ENCODE peak calls at places on chromosomes 5 and 9, in ten cellular contexts. Y is Peyer's patch, Z is upper lobe of left lung, V is prostate gland, D is adrenal gland, G is RWPE1, S is HFFc6, R is spleen, Q is heart left ventricle, L is NB4. P is an unnamed sample.
A peak's percentile ranks its signal among the peaks of the same experiment; 100 is the strongest.

GRCh38 chr9:130627051-130627450 is 37.3 kb upstream of the PRDM12 start:
- DNase-seq in Y (peak; percentile 30), Z (no peak), V (no peak), D (no peak), G (no peak), S (no peak), R (no peak), Q (no peak), L (no peak), P (no peak)

GRCh38 chr9:136153381-136154065 is 34.8 kb upstream of the TMEM250 start:
- DNase-seq in Y (no peak), Z (peak; percentile 65), V (no peak), D (no peak), G (no peak), S (no peak), R (no peak), Q (peak; percentile 10), L (no peak), P (no peak)

GRCh38 chr5:72673623-72674022 is 142.8 kb upstream of the TNPO1 start:
- DNase-seq in Y (no peak), Z (no peak), V (no peak), D (no peak), G (no peak), S (no peak), R (no peak), Q (no peak), L (no peak), P (no peak)

GRCh38 chr9:95043826-95044225 is 273.7 kb downstream of the FANCC start:
- DNase-seq in Y (no peak), Z (no peak), V (no peak), D (no peak), G (no peak), S (no peak), R (no peak), Q (no peak), L (no peak), P (no peak)

GRCh38 chr9:36748322-36748899 is 175.7 kb downstream of the MELK start:
- DNase-seq in Y (no peak), Z (no peak), V (no peak), D (peak; percentile 53), G (peak; percentile 68), S (peak; percentile 37), R (no peak), Q (peak; percentile 46), L (peak; percentile 36), P (no peak)

GRCh38 chr5:133663380-133664054 is 51.2 kb upstream of the FSTL4 start:
- DNase-seq in Y (no peak), Z (no peak), V (no peak), D (no peak), G (no peak), S (no peak), R (no peak), Q (no peak), L (no peak), P (no peak)

GRCh38 chr9:135734616-135735144 is 32.7 kb downstream of the KCNT1 start:
- DNase-seq in Y (no peak), Z (peak; percentile 62), V (no peak), D (no peak), G (no peak), S (no peak), R (no peak), Q (no peak), L (no peak), P (no peak)

GRCh38 chr5:180296778-180297177 is 4.9 kb upstream of the MAPK9 start:
- DNase-seq in Y (no peak), Z (no peak), V (no peak), D (no peak), G (no peak), S (no peak), R (no peak), Q (no peak), L (peak; percentile 21), P (no peak)

DNA sequence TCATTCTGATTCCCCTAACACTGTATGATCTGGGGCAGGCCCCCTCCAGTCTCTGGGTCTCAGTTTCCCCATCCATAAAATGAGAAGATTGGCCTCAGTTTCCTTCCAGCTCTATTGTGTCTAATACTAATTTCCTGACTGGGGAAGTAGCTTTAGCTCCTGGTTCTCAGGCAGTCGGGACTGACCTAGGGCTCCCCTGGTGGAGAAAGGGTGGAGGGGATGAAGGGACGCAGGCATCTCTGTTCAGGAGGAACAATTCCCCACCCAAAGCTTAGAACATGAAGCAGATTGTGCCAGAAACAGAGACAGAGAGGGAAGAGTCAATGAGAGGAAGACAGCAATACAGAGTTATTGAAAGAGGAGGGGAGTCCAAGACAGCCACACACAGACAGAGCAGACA is 14.2 kb upstream of the PTGS1 start:
- DNase-seq in Y (no peak), Z (no peak), V (no peak), D (no peak), G (no peak), S (no peak), R (peak; percentile 25), Q (no peak), L (peak; percentile 18), P (no peak)
- TF ChIP-seq CTCF in Y (no peak), Z (no peak), V (no peak), D (no peak), G (no peak), S (peak; percentile 63), R (no peak), Q (peak; percentile 13), L (peak; percentile 45), P (no peak)

GRCh38 chr9:83979812-83980394 is at the start of gene HNRNPK:
- DNase-seq in Y (peak; percentile 99), Z (peak; percentile 100), V (peak; percentile 98), D (peak; percentile 98), G (peak; percentile 100), S (peak; percentile 99), R (peak; percentile 98), Q (peak; percentile 100), L (peak; percentile 97), P (peak; percentile 99)

GRCh38 chr9:83978992-83979811 is 813 bp downstream of the HNRNPK start:
- DNase-seq in Y (peak; percentile 94), Z (peak; percentile 94), V (peak; percentile 78), D (peak; percentile 91), G (peak; percentile 92), S (peak; percentile 68), R (peak; percentile 98), Q (peak; percentile 91), L (peak; percentile 89), P (peak; percentile 73)

GRCh38 chr9:83977196-83977595 is 2.8 kb downstream of the HNRNPK start:
- DNase-seq in Y (no peak), Z (no peak), V (no peak), D (no peak), G (no peak), S (no peak), R (no peak), Q (no peak), L (no peak), P (no peak)

GRCh38 chr9:83981126-83981871 is 694 bp downstream of the RMI1 start:
- DNase-seq in Y (peak; percentile 49), Z (no peak), V (peak; percentile 29), D (peak; percentile 62), G (peak; percentile 58), S (peak; percentile 27), R (no peak), Q (peak; percentile 36), L (peak; percentile 72), P (no peak)

DNA sequence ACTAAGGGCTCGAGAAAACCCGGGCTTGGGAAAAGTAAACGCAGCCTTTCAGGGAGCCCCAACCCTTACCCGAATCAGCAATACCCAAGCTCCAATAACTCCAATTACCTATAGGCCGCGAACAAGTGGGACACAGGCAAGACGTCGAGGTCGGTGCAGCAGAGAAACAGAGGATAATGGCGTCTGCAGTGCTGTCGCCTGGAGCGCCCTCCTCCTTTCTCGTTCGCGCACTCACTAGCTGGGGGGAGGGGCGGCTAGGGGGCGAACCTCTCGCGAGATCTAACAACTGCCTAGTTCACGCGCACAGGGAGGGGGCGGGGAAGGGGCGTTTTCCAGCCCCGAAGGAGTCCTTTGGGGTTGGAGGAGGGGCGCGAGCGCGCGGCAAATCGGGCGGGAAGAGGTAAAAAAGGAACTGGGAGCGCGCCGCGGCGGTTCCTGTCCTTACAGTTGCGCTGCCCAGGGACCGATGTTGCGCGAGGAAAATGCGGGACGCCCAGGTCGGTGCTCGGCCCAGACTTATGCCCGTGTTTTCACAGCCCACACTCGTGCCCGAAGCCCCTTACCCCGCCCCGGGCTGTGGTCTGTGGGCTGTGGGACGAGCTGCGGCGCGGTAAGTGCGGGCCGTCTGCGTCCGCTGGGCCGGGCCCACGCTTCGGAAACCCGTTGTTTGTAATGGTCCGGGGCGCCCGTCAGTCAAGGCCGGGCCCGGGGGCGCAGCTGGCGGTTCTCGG is at the start of gene RMI1:
- DNase-seq in Y (peak; percentile 100), Z (peak; percentile 97), V (peak; percentile 99), D (peak; percentile 99), G (peak; percentile 99), S (peak; percentile 94), R (peak; percentile 99), Q (peak; percentile 100), L (peak; percentile 97), P (peak; percentile 95)
- TF ChIP-seq CTCF in Y (no peak), Z (peak; percentile 20), V (no peak), D (no peak), G (peak; percentile 18), S (peak; percentile 41), R (peak; percentile 2), Q (no peak), L (no peak), P (no peak)

DNA sequence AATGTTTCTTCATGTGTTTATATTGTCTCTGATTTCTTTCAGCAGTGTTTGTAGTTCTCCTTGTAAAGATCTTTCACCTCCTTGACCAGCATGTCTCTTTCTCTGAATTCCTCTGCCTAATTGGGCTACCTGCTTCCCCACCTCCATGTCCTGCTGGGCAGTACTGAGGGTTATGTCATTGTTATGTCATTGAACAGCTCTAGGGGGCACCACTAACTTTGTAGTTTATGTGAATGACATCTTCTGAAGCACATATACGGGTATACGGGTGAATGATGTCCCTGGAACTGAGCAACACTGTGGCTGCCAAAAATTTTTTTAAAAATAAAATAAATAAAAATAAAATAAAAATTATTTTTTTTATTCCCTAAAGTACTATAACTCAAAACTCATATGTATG is 16.9 kb upstream of the SNCAIP start:
- DNase-seq in Y (no peak), Z (no peak), V (no peak), D (no peak), G (no peak), S (no peak), R (no peak), Q (no peak), L (peak; percentile 30), P (no peak)
- TF ChIP-seq CTCF in Y (no peak), Z (peak; percentile 5), V (no peak), D (no peak), G (no peak), S (peak; percentile 32), R (no peak), Q (peak; percentile 45), L (peak; percentile 27), P (no peak)

DNA sequence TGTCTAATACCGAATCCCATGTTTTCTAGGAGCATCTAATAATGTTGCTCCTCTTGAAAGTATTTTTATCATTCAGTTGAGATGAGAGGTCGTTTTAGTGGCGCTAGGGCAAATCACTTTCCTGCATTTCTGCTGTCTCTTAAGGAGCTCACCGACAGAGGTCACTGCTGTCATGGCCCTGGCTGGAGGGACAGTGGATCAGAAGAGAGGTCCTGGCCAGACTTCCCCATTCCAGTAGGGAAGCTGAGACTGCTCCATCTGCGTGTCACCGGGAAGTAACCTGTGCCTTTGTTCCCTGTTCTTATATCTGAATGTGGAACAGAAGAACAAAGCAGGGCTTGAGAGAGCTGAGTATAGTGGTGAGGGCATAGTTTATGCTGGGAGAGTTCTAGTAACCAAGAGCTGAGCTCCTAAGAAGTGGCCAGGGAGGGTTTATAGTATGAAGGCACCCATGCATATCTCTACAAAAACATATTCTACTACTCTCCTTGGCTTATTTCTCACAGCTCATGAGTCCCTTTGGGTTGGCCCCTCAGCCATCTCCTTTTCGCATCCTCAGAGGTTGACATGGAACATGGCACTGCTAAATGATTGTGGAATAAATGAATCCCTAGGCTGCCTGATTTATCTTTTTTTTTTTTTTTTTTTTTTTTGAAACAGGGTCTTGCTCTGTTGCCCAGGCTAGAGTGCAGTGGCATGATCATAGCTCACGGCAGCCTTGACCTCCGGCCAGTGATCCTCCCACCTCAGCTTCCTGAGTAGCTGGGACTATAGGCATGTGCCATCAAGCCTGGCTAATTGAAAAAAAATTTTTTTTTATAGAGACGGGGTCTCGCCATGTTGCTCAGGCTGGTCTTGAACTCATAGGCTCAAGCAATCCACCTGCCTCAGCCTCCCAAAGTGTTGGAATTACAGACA is 27.2 kb downstream of the ATP6V0E1 start:
- DNase-seq in Y (peak; percentile 57), Z (no peak), V (no peak), D (peak; percentile 73), G (no peak), S (no peak), R (no peak), Q (peak; percentile 65), L (no peak), P (no peak)
- TF ChIP-seq CTCF in Y (no peak), Z (peak; percentile 31), V (peak; percentile 36), D (peak; percentile 59), G (no peak), S (no peak), R (no peak), Q (peak; percentile 66), L (no peak), P (no peak)

P was measured in activated B cell treated with CpG ODN at 0.5 μM for 24 hours.